ENCODE peak calls at places on chromosomes 5 and 9, in ten cellular contexts. One of them, this sample, is unnamed.

GRCh38 chr9:137138701-137139467 is at the start of gene GRIN1:
- DNase-seq in AG09309: no peak
- DNase-seq in myocyte: peak
- DNase-seq in retina: peak
- DNase-seq in uterus: no peak
- DNase-seq in central memory CD4-positive, alpha-beta T cell: peak
- DNase-seq in stimulated activated CD8-positive, alpha-beta memory T cell treated with anti-CD3 and anti-CD28 coated beads, Interleukin-7, amount 100 ng/mL, for 4 hours: no peak
- DNase-seq in NCI-H69: peak
- DNase-seq in activated T-helper 9 cell treated with anti-CD3 and anti-CD28 coated beads, Interleukin-2, amount 50 U/mL, for 16 hours: no peak
- DNase-seq in activated T-helper 2 cell treated with anti-CD3 and anti-CD28 coated beads, Interferon-gamma antibody, Interleukin-2, Interleukin-4, amounts not matched to agents 10 μg/mL and 5 μg/mL and 100 μg/mL, durations not matched to agents 14 hours and 24 hours and 36 hours: peak
- DNase-seq in this sample: no peak

GRCh38 chr5:73825219-73825618 is 199.2 kb downstream of the ARHGEF28 start:
- DNase-seq in AG09309: no peak
- DNase-seq in myocyte: no peak
- DNase-seq in retina: no peak
- DNase-seq in uterus: no peak
- DNase-seq in central memory CD4-positive, alpha-beta T cell: no peak
- DNase-seq in stimulated activated CD8-positive, alpha-beta memory T cell treated with anti-CD3 and anti-CD28 coated beads, Interleukin-7, amount 100 ng/mL, for 4 hours: no peak
- DNase-seq in NCI-H69: peak
- DNase-seq in activated T-helper 9 cell treated with anti-CD3 and anti-CD28 coated beads, Interleukin-2, amount 50 U/mL, for 16 hours: no peak
- DNase-seq in activated T-helper 2 cell treated with anti-CD3 and anti-CD28 coated beads, Interferon-gamma antibody, Interleukin-2, Interleukin-4, amounts not matched to agents 10 μg/mL and 5 μg/mL and 100 μg/mL, durations not matched to agents 14 hours and 24 hours and 36 hours: no peak
- DNase-seq in this sample: no peak

GRCh38 chr9:97531750-97532383 is 30.4 kb downstream of the TMOD1 start:
- DNase-seq in AG09309: no peak
- DNase-seq in myocyte: no peak
- DNase-seq in retina: no peak
- DNase-seq in uterus: peak
- DNase-seq in central memory CD4-positive, alpha-beta T cell: no peak
- DNase-seq in stimulated activated CD8-positive, alpha-beta memory T cell treated with anti-CD3 and anti-CD28 coated beads, Interleukin-7, amount 100 ng/mL, for 4 hours: no peak
- DNase-seq in NCI-H69: no peak
- DNase-seq in activated T-helper 9 cell treated with anti-CD3 and anti-CD28 coated beads, Interleukin-2, amount 50 U/mL, for 16 hours: no peak
- DNase-seq in activated T-helper 2 cell treated with anti-CD3 and anti-CD28 coated beads, Interferon-gamma antibody, Interleukin-2, Interleukin-4, amounts not matched to agents 10 μg/mL and 5 μg/mL and 100 μg/mL, durations not matched to agents 14 hours and 24 hours and 36 hours: no peak
- DNase-seq in this sample: no peak

GRCh38 chr9:131237931-131238401 is 38.3 kb downstream of the FAM78A start:
- DNase-seq in AG09309: peak
- DNase-seq in myocyte: peak
- DNase-seq in retina: no peak
- DNase-seq in uterus: no peak
- DNase-seq in central memory CD4-positive, alpha-beta T cell: peak
- DNase-seq in stimulated activated CD8-positive, alpha-beta memory T cell treated with anti-CD3 and anti-CD28 coated beads, Interleukin-7, amount 100 ng/mL, for 4 hours: peak
- DNase-seq in NCI-H69: peak
- DNase-seq in activated T-helper 9 cell treated with anti-CD3 and anti-CD28 coated beads, Interleukin-2, amount 50 U/mL, for 16 hours: peak
- DNase-seq in activated T-helper 2 cell treated with anti-CD3 and anti-CD28 coated beads, Interferon-gamma antibody, Interleukin-2, Interleukin-4, amounts not matched to agents 10 μg/mL and 5 μg/mL and 100 μg/mL, durations not matched to agents 14 hours and 24 hours and 36 hours: peak
- DNase-seq in this sample: peak

GRCh38 chr5:139808481-139809330 is 13.1 kb downstream of the PSD2 start:
- DNase-seq in AG09309: no peak
- DNase-seq in myocyte: peak
- DNase-seq in retina: peak
- DNase-seq in uterus: no peak
- DNase-seq in central memory CD4-positive, alpha-beta T cell: no peak
- DNase-seq in stimulated activated CD8-positive, alpha-beta memory T cell treated with anti-CD3 and anti-CD28 coated beads, Interleukin-7, amount 100 ng/mL, for 4 hours: no peak
- DNase-seq in NCI-H69: no peak
- DNase-seq in activated T-helper 9 cell treated with anti-CD3 and anti-CD28 coated beads, Interleukin-2, amount 50 U/mL, for 16 hours: no peak
- DNase-seq in activated T-helper 2 cell treated with anti-CD3 and anti-CD28 coated beads, Interferon-gamma antibody, Interleukin-2, Interleukin-4, amounts not matched to agents 10 μg/mL and 5 μg/mL and 100 μg/mL, durations not matched to agents 14 hours and 24 hours and 36 hours: peak
- DNase-seq in this sample: no peak

GRCh38 chr5:144332265-144332664 is 161.6 kb downstream of the KCTD16 start:
- DNase-seq in AG09309: no peak
- DNase-seq in myocyte: no peak
- DNase-seq in retina: no peak
- DNase-seq in uterus: no peak
- DNase-seq in central memory CD4-positive, alpha-beta T cell: no peak
- DNase-seq in stimulated activated CD8-positive, alpha-beta memory T cell treated with anti-CD3 and anti-CD28 coated beads, Interleukin-7, amount 100 ng/mL, for 4 hours: no peak
- DNase-seq in NCI-H69: peak
- DNase-seq in activated T-helper 9 cell treated with anti-CD3 and anti-CD28 coated beads, Interleukin-2, amount 50 U/mL, for 16 hours: no peak
- DNase-seq in activated T-helper 2 cell treated with anti-CD3 and anti-CD28 coated beads, Interferon-gamma antibody, Interleukin-2, Interleukin-4, amounts not matched to agents 10 μg/mL and 5 μg/mL and 100 μg/mL, durations not matched to agents 14 hours and 24 hours and 36 hours: no peak
- DNase-seq in this sample: no peak

GRCh38 chr5:159982421-159983173 is 26.3 kb upstream of the TTC1 start:
- DNase-seq in AG09309: no peak
- DNase-seq in myocyte: no peak
- DNase-seq in retina: no peak
- DNase-seq in uterus: no peak
- DNase-seq in central memory CD4-positive, alpha-beta T cell: no peak
- DNase-seq in stimulated activated CD8-positive, alpha-beta memory T cell treated with anti-CD3 and anti-CD28 coated beads, Interleukin-7, amount 100 ng/mL, for 4 hours: no peak
- DNase-seq in NCI-H69: no peak
- DNase-seq in activated T-helper 9 cell treated with anti-CD3 and anti-CD28 coated beads, Interleukin-2, amount 50 U/mL, for 16 hours: no peak
- DNase-seq in activated T-helper 2 cell treated with anti-CD3 and anti-CD28 coated beads, Interferon-gamma antibody, Interleukin-2, Interleukin-4, amounts not matched to agents 10 μg/mL and 5 μg/mL and 100 μg/mL, durations not matched to agents 14 hours and 24 hours and 36 hours: no peak
- DNase-seq in this sample: no peak

GRCh38 chr9:112572416-112572815 is 85.8 kb downstream of the KIAA1958 start:
- DNase-seq in AG09309: no peak
- DNase-seq in myocyte: no peak
- DNase-seq in retina: no peak
- DNase-seq in uterus: no peak
- DNase-seq in central memory CD4-positive, alpha-beta T cell: no peak
- DNase-seq in stimulated activated CD8-positive, alpha-beta memory T cell treated with anti-CD3 and anti-CD28 coated beads, Interleukin-7, amount 100 ng/mL, for 4 hours: no peak
- DNase-seq in NCI-H69: peak
- DNase-seq in activated T-helper 9 cell treated with anti-CD3 and anti-CD28 coated beads, Interleukin-2, amount 50 U/mL, for 16 hours: no peak
- DNase-seq in activated T-helper 2 cell treated with anti-CD3 and anti-CD28 coated beads, Interferon-gamma antibody, Interleukin-2, Interleukin-4, amounts not matched to agents 10 μg/mL and 5 μg/mL and 100 μg/mL, durations not matched to agents 14 hours and 24 hours and 36 hours: no peak
- DNase-seq in this sample: no peak

GRCh38 chr5:119873611-119874010 is 244.3 kb downstream of the FAM170A start:
- DNase-seq in AG09309: no peak
- DNase-seq in myocyte: no peak
- DNase-seq in retina: no peak
- DNase-seq in uterus: no peak
- DNase-seq in central memory CD4-positive, alpha-beta T cell: no peak
- DNase-seq in stimulated activated CD8-positive, alpha-beta memory T cell treated with anti-CD3 and anti-CD28 coated beads, Interleukin-7, amount 100 ng/mL, for 4 hours: no peak
- DNase-seq in NCI-H69: no peak
- DNase-seq in activated T-helper 9 cell treated with anti-CD3 and anti-CD28 coated beads, Interleukin-2, amount 50 U/mL, for 16 hours: no peak
- DNase-seq in activated T-helper 2 cell treated with anti-CD3 and anti-CD28 coated beads, Interferon-gamma antibody, Interleukin-2, Interleukin-4, amounts not matched to agents 10 μg/mL and 5 μg/mL and 100 μg/mL, durations not matched to agents 14 hours and 24 hours and 36 hours: no peak
- DNase-seq in this sample: no peak

GRCh38 chr9:34479316-34479865 is 20.8 kb downstream of the DNAI1 start:
- DNase-seq in AG09309: no peak
- DNase-seq in myocyte: no peak
- DNase-seq in retina: no peak
- DNase-seq in uterus: no peak
- DNase-seq in central memory CD4-positive, alpha-beta T cell: no peak
- DNase-seq in stimulated activated CD8-positive, alpha-beta memory T cell treated with anti-CD3 and anti-CD28 coated beads, Interleukin-7, amount 100 ng/mL, for 4 hours: no peak
- DNase-seq in NCI-H69: peak
- DNase-seq in activated T-helper 9 cell treated with anti-CD3 and anti-CD28 coated beads, Interleukin-2, amount 50 U/mL, for 16 hours: no peak
- DNase-seq in activated T-helper 2 cell treated with anti-CD3 and anti-CD28 coated beads, Interferon-gamma antibody, Interleukin-2, Interleukin-4, amounts not matched to agents 10 μg/mL and 5 μg/mL and 100 μg/mL, durations not matched to agents 14 hours and 24 hours and 36 hours: no peak
- DNase-seq in this sample: no peak

GRCh38 chr9:13110766-13111400 is 168.6 kb downstream of the MPDZ start:
- DNase-seq in AG09309: peak
- DNase-seq in myocyte: peak
- DNase-seq in retina: no peak
- DNase-seq in uterus: peak
- DNase-seq in central memory CD4-positive, alpha-beta T cell: no peak
- DNase-seq in stimulated activated CD8-positive, alpha-beta memory T cell treated with anti-CD3 and anti-CD28 coated beads, Interleukin-7, amount 100 ng/mL, for 4 hours: no peak
- DNase-seq in NCI-H69: peak
- DNase-seq in activated T-helper 9 cell treated with anti-CD3 and anti-CD28 coated beads, Interleukin-2, amount 50 U/mL, for 16 hours: no peak
- DNase-seq in activated T-helper 2 cell treated with anti-CD3 and anti-CD28 coated beads, Interferon-gamma antibody, Interleukin-2, Interleukin-4, amounts not matched to agents 10 μg/mL and 5 μg/mL and 100 μg/mL, durations not matched to agents 14 hours and 24 hours and 36 hours: no peak
- DNase-seq in this sample: no peak

GRCh38 chr5:32848120-32848519 is 137.0 kb downstream of the NPR3 start:
- DNase-seq in AG09309: no peak
- DNase-seq in myocyte: no peak
- DNase-seq in retina: no peak
- DNase-seq in uterus: no peak
- DNase-seq in central memory CD4-positive, alpha-beta T cell: no peak
- DNase-seq in stimulated activated CD8-positive, alpha-beta memory T cell treated with anti-CD3 and anti-CD28 coated beads, Interleukin-7, amount 100 ng/mL, for 4 hours: no peak
- DNase-seq in NCI-H69: no peak
- DNase-seq in activated T-helper 9 cell treated with anti-CD3 and anti-CD28 coated beads, Interleukin-2, amount 50 U/mL, for 16 hours: no peak
- DNase-seq in activated T-helper 2 cell treated with anti-CD3 and anti-CD28 coated beads, Interferon-gamma antibody, Interleukin-2, Interleukin-4, amounts not matched to agents 10 μg/mL and 5 μg/mL and 100 μg/mL, durations not matched to agents 14 hours and 24 hours and 36 hours: no peak
- DNase-seq in this sample: no peak

GRCh38 chr9:114452219-114453169 is 52.8 kb downstream of the WHRN start:
- DNase-seq in AG09309: no peak
- DNase-seq in myocyte: no peak
- DNase-seq in retina: no peak
- DNase-seq in uterus: no peak
- DNase-seq in central memory CD4-positive, alpha-beta T cell: peak
- DNase-seq in stimulated activated CD8-positive, alpha-beta memory T cell treated with anti-CD3 and anti-CD28 coated beads, Interleukin-7, amount 100 ng/mL, for 4 hours: peak
- DNase-seq in NCI-H69: peak
- DNase-seq in activated T-helper 9 cell treated with anti-CD3 and anti-CD28 coated beads, Interleukin-2, amount 50 U/mL, for 16 hours: no peak
- DNase-seq in activated T-helper 2 cell treated with anti-CD3 and anti-CD28 coated beads, Interferon-gamma antibody, Interleukin-2, Interleukin-4, amounts not matched to agents 10 μg/mL and 5 μg/mL and 100 μg/mL, durations not matched to agents 14 hours and 24 hours and 36 hours: no peak
- DNase-seq in this sample: no peak

GRCh38 chr5:121691478-121691877 is 160.2 kb upstream of the FTMT start:
- DNase-seq in AG09309: no peak
- DNase-seq in myocyte: no peak
- DNase-seq in retina: no peak
- DNase-seq in uterus: no peak
- DNase-seq in central memory CD4-positive, alpha-beta T cell: no peak
- DNase-seq in stimulated activated CD8-positive, alpha-beta memory T cell treated with anti-CD3 and anti-CD28 coated beads, Interleukin-7, amount 100 ng/mL, for 4 hours: no peak
- DNase-seq in NCI-H69: peak
- DNase-seq in activated T-helper 9 cell treated with anti-CD3 and anti-CD28 coated beads, Interleukin-2, amount 50 U/mL, for 16 hours: no peak
- DNase-seq in activated T-helper 2 cell treated with anti-CD3 and anti-CD28 coated beads, Interferon-gamma antibody, Interleukin-2, Interleukin-4, amounts not matched to agents 10 μg/mL and 5 μg/mL and 100 μg/mL, durations not matched to agents 14 hours and 24 hours and 36 hours: no peak
- DNase-seq in this sample: no peak

GRCh38 chr9:4106744-4107143 is 193.1 kb downstream of the GLIS3 start:
- DNase-seq in AG09309: peak
- DNase-seq in myocyte: no peak
- DNase-seq in retina: no peak
- DNase-seq in uterus: no peak
- DNase-seq in central memory CD4-positive, alpha-beta T cell: no peak
- DNase-seq in stimulated activated CD8-positive, alpha-beta memory T cell treated with anti-CD3 and anti-CD28 coated beads, Interleukin-7, amount 100 ng/mL, for 4 hours: no peak
- DNase-seq in NCI-H69: no peak
- DNase-seq in activated T-helper 9 cell treated with anti-CD3 and anti-CD28 coated beads, Interleukin-2, amount 50 U/mL, for 16 hours: no peak
- DNase-seq in activated T-helper 2 cell treated with anti-CD3 and anti-CD28 coated beads, Interferon-gamma antibody, Interleukin-2, Interleukin-4, amounts not matched to agents 10 μg/mL and 5 μg/mL and 100 μg/mL, durations not matched to agents 14 hours and 24 hours and 36 hours: no peak
- DNase-seq in this sample: no peak

GRCh38 chr9:89312154-89312616 is 1.2 kb downstream of the CKS2 start:
- DNase-seq in AG09309: no peak
- DNase-seq in myocyte: peak
- DNase-seq in retina: peak
- DNase-seq in uterus: no peak
- DNase-seq in central memory CD4-positive, alpha-beta T cell: no peak
- DNase-seq in stimulated activated CD8-positive, alpha-beta memory T cell treated with anti-CD3 and anti-CD28 coated beads, Interleukin-7, amount 100 ng/mL, for 4 hours: no peak
- DNase-seq in NCI-H69: peak
- DNase-seq in activated T-helper 9 cell treated with anti-CD3 and anti-CD28 coated beads, Interleukin-2, amount 50 U/mL, for 16 hours: no peak
- DNase-seq in activated T-helper 2 cell treated with anti-CD3 and anti-CD28 coated beads, Interferon-gamma antibody, Interleukin-2, Interleukin-4, amounts not matched to agents 10 μg/mL and 5 μg/mL and 100 μg/mL, durations not matched to agents 14 hours and 24 hours and 36 hours: no peak
- DNase-seq in this sample: no peak

GRCh38 chr5:173229966-173230740 is 4.9 kb downstream of the NKX2-5 start:
- DNase-seq in AG09309: no peak
- DNase-seq in myocyte: no peak
- DNase-seq in retina: peak
- DNase-seq in uterus: no peak
- DNase-seq in central memory CD4-positive, alpha-beta T cell: no peak
- DNase-seq in stimulated activated CD8-positive, alpha-beta memory T cell treated with anti-CD3 and anti-CD28 coated beads, Interleukin-7, amount 100 ng/mL, for 4 hours: no peak
- DNase-seq in NCI-H69: no peak
- DNase-seq in activated T-helper 9 cell treated with anti-CD3 and anti-CD28 coated beads, Interleukin-2, amount 50 U/mL, for 16 hours: no peak
- DNase-seq in activated T-helper 2 cell treated with anti-CD3 and anti-CD28 coated beads, Interferon-gamma antibody, Interleukin-2, Interleukin-4, amounts not matched to agents 10 μg/mL and 5 μg/mL and 100 μg/mL, durations not matched to agents 14 hours and 24 hours and 36 hours: no peak
- DNase-seq in this sample: no peak

GRCh38 chr9:5586391-5586802 is 42.5 kb upstream of the RIC1 start:
- DNase-seq in AG09309: peak
- DNase-seq in myocyte: no peak
- DNase-seq in retina: no peak
- DNase-seq in uterus: no peak
- DNase-seq in central memory CD4-positive, alpha-beta T cell: peak
- DNase-seq in stimulated activated CD8-positive, alpha-beta memory T cell treated with anti-CD3 and anti-CD28 coated beads, Interleukin-7, amount 100 ng/mL, for 4 hours: no peak
- DNase-seq in NCI-H69: no peak
- DNase-seq in activated T-helper 9 cell treated with anti-CD3 and anti-CD28 coated beads, Interleukin-2, amount 50 U/mL, for 16 hours: no peak
- DNase-seq in activated T-helper 2 cell treated with anti-CD3 and anti-CD28 coated beads, Interferon-gamma antibody, Interleukin-2, Interleukin-4, amounts not matched to agents 10 μg/mL and 5 μg/mL and 100 μg/mL, durations not matched to agents 14 hours and 24 hours and 36 hours: no peak
- DNase-seq in this sample: no peak

This sample was measured in activated T-helper 1 cell treated with Interleukin-2 at 50 U/mL for 16 hours.